ENCODE peak calls at places on chromosome 1, in six cellular contexts. One of them, this sample, is unnamed. For H3K4me1, the result is how much of the 10 kb centered on the place peaks cover.

GRCh38 chr1:175933801-175934200 is 190.4 kb upstream of the TNR start:
- DNase-seq in iPS DF 6.9: no peak
- DNase-seq in Peyer's patch: no peak
- DNase-seq in right lobe of liver: no peak
- DNase-seq in esophagus squamous epithelium: no peak
- DNase-seq in CD8-positive, alpha-beta T cell: no peak
- DNase-seq in this sample: no peak

GRCh38 chr1:94609619-94610018 is 68.1 kb upstream of the F3 start:
- DNase-seq in iPS DF 6.9: no peak
- DNase-seq in Peyer's patch: no peak
- DNase-seq in right lobe of liver: no peak
- DNase-seq in esophagus squamous epithelium: no peak
- DNase-seq in CD8-positive, alpha-beta T cell: no peak
- DNase-seq in this sample: no peak

GRCh38 chr1:208216062-208216461 is 28.1 kb downstream of the PLXNA2 start:
- DNase-seq in iPS DF 6.9: no peak
- DNase-seq in Peyer's patch: no peak
- DNase-seq in right lobe of liver: no peak
- DNase-seq in esophagus squamous epithelium: no peak
- DNase-seq in CD8-positive, alpha-beta T cell: no peak
- DNase-seq in this sample: no peak

GRCh38 chr1:115035652-115036051 is 6.0 kb downstream of the TSHB start:
- DNase-seq in iPS DF 6.9: no peak
- DNase-seq in Peyer's patch: no peak
- DNase-seq in right lobe of liver: no peak
- DNase-seq in esophagus squamous epithelium: no peak
- DNase-seq in CD8-positive, alpha-beta T cell: no peak
- DNase-seq in this sample: no peak

GRCh38 chr1:10051656-10052055 is 18.9 kb downstream of the UBE4B start:
- DNase-seq in iPS DF 6.9: no peak
- DNase-seq in Peyer's patch: no peak
- DNase-seq in right lobe of liver: no peak
- DNase-seq in esophagus squamous epithelium: no peak
- DNase-seq in CD8-positive, alpha-beta T cell: no peak
- DNase-seq in this sample: no peak

GRCh38 chr1:210711825-210712224 is 383.1 kb downstream of the HHAT start:
- DNase-seq in iPS DF 6.9: no peak
- DNase-seq in Peyer's patch: no peak
- DNase-seq in right lobe of liver: peak
- DNase-seq in esophagus squamous epithelium: no peak
- DNase-seq in CD8-positive, alpha-beta T cell: no peak
- DNase-seq in this sample: no peak

GRCh38 chr1:29513357-29513756 is 277.0 kb downstream of the PTPRU start:
- DNase-seq in iPS DF 6.9: peak
- DNase-seq in Peyer's patch: no peak
- DNase-seq in right lobe of liver: peak
- DNase-seq in esophagus squamous epithelium: no peak
- DNase-seq in CD8-positive, alpha-beta T cell: no peak
- DNase-seq in this sample: no peak

GRCh38 chr1:51612349-51612982 is 4.4 kb upstream of the OSBPL9 start:
- DNase-seq in iPS DF 6.9: no peak
- DNase-seq in Peyer's patch: no peak
- DNase-seq in right lobe of liver: no peak
- DNase-seq in esophagus squamous epithelium: no peak
- DNase-seq in CD8-positive, alpha-beta T cell: no peak
- DNase-seq in this sample: no peak

GRCh38 chr1:87508247-87508646 is 179.6 kb downstream of the LMO4 start:
- DNase-seq in iPS DF 6.9: no peak
- DNase-seq in Peyer's patch: no peak
- DNase-seq in right lobe of liver: no peak
- DNase-seq in esophagus squamous epithelium: no peak
- DNase-seq in CD8-positive, alpha-beta T cell: no peak
- DNase-seq in this sample: no peak

DNA sequence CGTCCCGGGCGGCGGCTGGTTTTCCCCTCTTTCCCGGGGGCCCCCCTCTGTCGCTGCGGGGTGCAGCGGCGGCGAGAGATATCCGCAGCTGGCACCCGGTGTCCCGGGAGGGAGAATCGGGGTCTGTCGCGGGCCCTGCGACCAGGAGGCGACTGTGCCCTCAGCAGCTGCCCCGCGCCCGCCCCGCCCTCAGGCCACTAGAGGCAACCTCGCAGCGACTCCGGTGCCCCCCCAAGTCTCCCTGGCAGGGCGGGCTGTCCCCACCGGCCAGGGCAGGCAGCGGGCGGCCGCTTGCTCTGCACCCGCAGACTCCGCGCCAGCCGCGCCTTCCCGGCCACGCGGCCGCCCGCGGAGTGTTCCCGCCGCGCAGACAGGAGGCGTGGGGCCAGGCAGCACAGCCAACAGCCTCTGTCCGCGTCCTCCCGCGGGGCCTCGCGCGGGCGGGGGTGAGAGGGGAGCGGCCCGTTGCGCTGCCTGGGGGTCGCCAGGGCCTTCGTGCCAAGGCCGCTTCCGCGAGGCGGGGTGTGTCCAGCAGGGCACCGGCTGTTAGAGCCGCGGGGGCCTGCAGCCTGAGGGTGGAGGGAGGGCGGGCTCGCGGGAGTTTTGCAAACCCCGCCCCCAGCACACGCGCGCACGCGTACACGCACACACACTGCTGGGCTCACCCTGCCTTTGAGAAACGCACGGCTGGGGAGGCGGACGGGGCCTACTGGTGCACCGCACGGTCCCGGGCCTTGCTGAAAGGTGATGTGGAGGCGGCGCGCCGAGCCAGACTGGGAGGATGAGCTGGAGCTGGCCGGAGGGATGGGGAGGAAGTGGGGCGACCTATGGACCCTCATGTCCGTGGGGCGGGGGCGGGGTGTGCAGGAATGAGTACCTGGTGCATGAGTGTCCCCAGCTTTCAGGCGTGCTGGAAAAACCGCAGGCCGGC is 41.4 kb downstream of the KIAA1614 start:
- DNase-seq in iPS DF 6.9: no peak
- DNase-seq in Peyer's patch: peak
- DNase-seq in right lobe of liver: peak
- DNase-seq in esophagus squamous epithelium: no peak
- DNase-seq in CD8-positive, alpha-beta T cell: peak
- DNase-seq in this sample: peak
- H3K4me3 ChIP-seq in iPS DF 6.9: no peak
- H3K4me3 ChIP-seq in Peyer's patch: peak
- H3K4me3 ChIP-seq in right lobe of liver: peak
- H3K4me3 ChIP-seq in esophagus squamous epithelium: peak
- H3K4me3 ChIP-seq in CD8-positive, alpha-beta T cell: peak
- H3K4me3 ChIP-seq in this sample: peak

GRCh38 chr1:206702803-206703202 is 18.1 kb downstream of the MAPKAPK2 start:
- DNase-seq in iPS DF 6.9: no peak
- DNase-seq in Peyer's patch: no peak
- DNase-seq in right lobe of liver: no peak
- DNase-seq in esophagus squamous epithelium: no peak
- DNase-seq in CD8-positive, alpha-beta T cell: no peak
- DNase-seq in this sample: no peak
- H3K4me1 ChIP-seq in iPS DF 6.9: under half
- H3K4me1 ChIP-seq in Peyer's patch: half or more
- H3K4me1 ChIP-seq in right lobe of liver: half or more
- H3K4me1 ChIP-seq in esophagus squamous epithelium: half or more
- H3K4me1 ChIP-seq in CD8-positive, alpha-beta T cell: half or more
- H3K4me1 ChIP-seq in this sample: under half

GRCh38 chr1:226549094-226549936 is 751 bp downstream of the STUM start:
- DNase-seq in iPS DF 6.9: no peak
- DNase-seq in Peyer's patch: peak
- DNase-seq in right lobe of liver: no peak
- DNase-seq in esophagus squamous epithelium: no peak
- DNase-seq in CD8-positive, alpha-beta T cell: no peak
- DNase-seq in this sample: no peak

GRCh38 chr1:226548281-226549093 is at the start of gene STUM:
- DNase-seq in iPS DF 6.9: no peak
- DNase-seq in Peyer's patch: peak
- DNase-seq in right lobe of liver: peak
- DNase-seq in esophagus squamous epithelium: no peak
- DNase-seq in CD8-positive, alpha-beta T cell: no peak
- DNase-seq in this sample: no peak

GRCh38 chr1:226550671-226551041 is 2.1 kb downstream of the STUM start:
- DNase-seq in iPS DF 6.9: no peak
- DNase-seq in Peyer's patch: no peak
- DNase-seq in right lobe of liver: no peak
- DNase-seq in esophagus squamous epithelium: no peak
- DNase-seq in CD8-positive, alpha-beta T cell: no peak
- DNase-seq in this sample: no peak

GRCh38 chr1:226551299-226551698 is 2.7 kb downstream of the STUM start:
- DNase-seq in iPS DF 6.9: no peak
- DNase-seq in Peyer's patch: peak
- DNase-seq in right lobe of liver: no peak
- DNase-seq in esophagus squamous epithelium: no peak
- DNase-seq in CD8-positive, alpha-beta T cell: no peak
- DNase-seq in this sample: no peak

DNA sequence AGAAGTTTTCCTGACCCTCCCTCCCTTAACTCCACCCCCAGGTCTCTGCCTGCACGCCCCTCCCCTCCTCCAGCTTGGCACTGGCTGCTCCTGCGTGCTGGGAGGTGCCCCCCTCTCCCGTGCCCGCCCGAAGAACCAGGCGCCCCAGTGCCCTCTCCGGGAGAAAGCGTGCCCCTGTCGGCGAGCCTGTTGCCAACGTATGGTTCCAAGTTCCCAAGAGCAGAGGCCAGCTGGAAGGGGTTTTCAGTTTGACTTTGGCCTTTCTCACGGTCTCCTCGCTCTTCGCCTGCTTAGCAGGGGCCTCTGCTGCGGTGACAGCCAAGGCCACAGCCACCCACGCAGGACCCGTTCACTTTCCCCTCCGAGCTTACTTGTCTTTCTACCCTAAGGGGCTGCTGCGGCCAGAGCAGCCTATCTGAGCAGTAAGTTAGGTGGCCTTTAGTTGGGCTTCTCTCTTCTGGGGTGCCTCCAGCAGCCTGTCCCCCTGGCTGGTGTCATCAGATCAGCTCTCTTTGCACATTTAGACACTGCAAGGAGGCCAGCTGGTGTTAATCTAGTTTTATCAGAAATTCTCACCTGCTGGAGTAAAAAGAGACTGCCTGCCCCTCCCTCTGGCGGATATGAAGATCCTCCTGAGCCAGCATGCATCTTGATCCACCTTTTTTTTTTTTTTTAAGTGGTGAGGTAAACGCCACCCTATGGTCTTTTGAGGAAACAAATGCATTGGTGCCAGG is 1.5 kb downstream of the STUM start:
- DNase-seq in iPS DF 6.9: no peak
- DNase-seq in Peyer's patch: peak
- DNase-seq in right lobe of liver: peak
- DNase-seq in esophagus squamous epithelium: no peak
- DNase-seq in CD8-positive, alpha-beta T cell: peak
- DNase-seq in this sample: no peak
- H3K4me3 ChIP-seq in iPS DF 6.9: peak
- H3K4me3 ChIP-seq in Peyer's patch: peak
- H3K4me3 ChIP-seq in right lobe of liver: no peak
- H3K4me3 ChIP-seq in esophagus squamous epithelium: peak
- H3K4me3 ChIP-seq in CD8-positive, alpha-beta T cell: peak
- H3K4me3 ChIP-seq in this sample: no peak

DNA sequence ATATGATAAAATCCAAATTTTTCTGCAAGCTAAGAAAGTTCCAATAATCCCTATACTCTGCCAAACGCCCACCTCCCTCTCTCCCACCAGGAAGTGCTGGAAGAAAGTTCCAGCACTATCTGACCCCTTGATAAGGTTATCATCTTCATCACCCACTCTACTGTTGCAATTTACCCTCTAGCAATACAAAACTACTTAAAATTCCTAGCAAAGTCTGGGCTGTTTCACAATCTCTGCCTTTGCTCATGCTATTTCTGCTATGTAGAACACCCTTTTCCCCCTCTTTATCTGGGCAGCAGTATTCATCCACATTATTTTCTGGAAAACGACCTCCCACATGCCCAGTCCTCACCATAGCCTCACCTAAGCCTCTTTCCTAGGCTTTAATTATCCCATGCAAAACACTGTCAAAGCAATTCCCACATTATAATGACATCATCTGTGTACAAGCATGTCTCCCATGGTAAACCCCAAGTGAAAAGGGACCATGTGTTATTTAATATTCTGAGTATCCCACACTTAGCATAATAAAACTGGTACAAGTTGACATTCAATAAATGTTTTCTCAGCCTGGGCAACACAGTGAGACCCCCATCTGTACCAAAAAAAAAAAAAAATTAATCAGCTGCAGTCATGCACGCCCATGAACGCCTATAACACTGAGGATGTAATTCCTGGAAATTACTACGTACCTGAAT is 11.9 kb downstream of the F11R start:
- DNase-seq in iPS DF 6.9: no peak
- DNase-seq in Peyer's patch: no peak
- DNase-seq in right lobe of liver: no peak
- DNase-seq in esophagus squamous epithelium: no peak
- DNase-seq in CD8-positive, alpha-beta T cell: no peak
- DNase-seq in this sample: no peak
- H3K4me1 ChIP-seq in iPS DF 6.9: under half
- H3K4me1 ChIP-seq in Peyer's patch: under half
- H3K4me1 ChIP-seq in right lobe of liver: under half
- H3K4me1 ChIP-seq in esophagus squamous epithelium: half or more
- H3K4me1 ChIP-seq in CD8-positive, alpha-beta T cell: under half
- H3K4me1 ChIP-seq in this sample: under half

DNA sequence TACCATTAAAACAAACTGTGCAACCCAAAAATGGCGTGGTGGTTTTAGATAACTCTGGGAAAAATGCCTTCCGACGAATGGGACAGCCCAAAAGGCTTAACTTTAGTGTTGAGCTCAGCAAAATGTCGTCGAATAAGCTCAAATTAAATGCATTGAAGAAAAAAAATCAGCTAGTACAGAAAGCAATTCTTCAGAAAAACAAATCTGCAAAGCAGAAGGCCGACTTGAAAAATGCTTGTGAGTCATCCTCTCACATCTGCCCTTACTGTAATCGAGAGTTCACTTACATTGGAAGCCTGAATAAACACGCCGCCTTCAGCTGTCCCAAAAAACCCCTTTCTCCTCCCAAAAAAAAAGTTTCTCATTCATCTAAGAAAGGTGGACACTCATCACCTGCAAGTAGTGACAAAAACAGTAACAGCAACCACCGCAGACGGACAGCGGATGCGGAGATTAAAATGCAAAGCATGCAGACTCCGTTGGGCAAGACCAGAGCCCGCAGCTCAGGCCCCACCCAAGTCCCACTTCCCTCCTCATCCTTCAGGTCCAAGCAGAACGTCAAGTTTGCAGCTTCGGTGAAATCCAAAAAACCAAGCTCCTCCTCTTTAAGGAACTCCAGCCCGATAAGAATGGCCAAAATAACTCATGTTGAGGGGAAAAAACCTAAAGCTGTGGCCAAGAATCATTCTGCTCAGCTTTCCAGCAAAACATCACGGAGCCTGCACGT is 82.1 kb downstream of the PRDM2 start:
- DNase-seq in iPS DF 6.9: no peak
- DNase-seq in Peyer's patch: no peak
- DNase-seq in right lobe of liver: no peak
- DNase-seq in esophagus squamous epithelium: no peak
- DNase-seq in CD8-positive, alpha-beta T cell: no peak
- DNase-seq in this sample: no peak
- H3K4me3 ChIP-seq in iPS DF 6.9: no peak
- H3K4me3 ChIP-seq in Peyer's patch: no peak
- H3K4me3 ChIP-seq in right lobe of liver: no peak
- H3K4me3 ChIP-seq in esophagus squamous epithelium: no peak
- H3K4me3 ChIP-seq in CD8-positive, alpha-beta T cell: no peak
- H3K4me3 ChIP-seq in this sample: no peak

DNA sequence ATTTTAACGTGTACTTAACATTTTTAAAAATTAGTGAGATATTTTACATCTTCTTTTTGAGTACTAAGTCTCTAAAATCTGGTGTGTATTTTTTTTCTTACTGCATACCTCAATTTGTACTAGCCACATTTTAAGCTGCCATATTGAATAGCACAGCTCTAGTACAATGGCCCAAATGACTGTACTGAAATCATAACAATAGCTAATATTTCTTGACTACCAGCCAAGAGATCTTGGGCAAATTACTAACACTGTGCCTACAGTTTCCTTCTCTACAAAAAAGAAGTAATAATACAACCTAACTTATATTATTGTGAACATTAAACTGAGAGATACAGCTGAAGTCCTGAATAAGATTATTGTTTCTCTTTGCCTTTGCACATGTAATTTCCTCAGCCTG is 57.2 kb downstream of the CDC7 start:
- DNase-seq in iPS DF 6.9: no peak
- DNase-seq in Peyer's patch: no peak
- DNase-seq in right lobe of liver: no peak
- DNase-seq in esophagus squamous epithelium: no peak
- DNase-seq in CD8-positive, alpha-beta T cell: no peak
- DNase-seq in this sample: no peak
- H3K4me1 ChIP-seq in iPS DF 6.9: under half
- H3K4me1 ChIP-seq in Peyer's patch: under half
- H3K4me1 ChIP-seq in right lobe of liver: under half
- H3K4me1 ChIP-seq in esophagus squamous epithelium: under half
- H3K4me1 ChIP-seq in CD8-positive, alpha-beta T cell: under half
- H3K4me1 ChIP-seq in this sample: under half

This sample was measured in aorta.